ENCODE peak calls at places on chromosome 6, in seven cellular contexts. T is fibroblast of villous mesenchyme, M is GM06990, A is A549, B is left lung, H is right lobe of liver, S is K562. G is an unnamed sample.

GRCh38 chr6:169156108-169156821 is 97.4 kb downstream of the THBS2 start:
- DNase-seq in A (no peak), T (peak), H (no peak), M (no peak), S (peak), B (peak), G (peak)

GRCh38 chr6:149852881-149853280 is 11.3 kb downstream of the LRP11 start:
- DNase-seq in B (no peak), S (no peak), H (no peak), M (no peak), A (no peak), T (no peak), G (no peak)

GRCh38 chr6:115514656-115515055 is 546.0 kb downstream of the FRK start:
- DNase-seq in S (no peak), H (no peak), A (no peak), T (peak), B (no peak), M (no peak), G (peak)

GRCh38 chr6:156599977-156600647 is 177.1 kb upstream of the ARID1B start:
- DNase-seq in T (no peak), H (no peak), S (no peak), M (no peak), B (no peak), A (no peak), G (no peak)

GRCh38 chr6:26251354-26252081 is 113.5 kb upstream of the BTN3A2 start:
- DNase-seq in S (peak), B (peak), A (no peak), H (peak), M (peak), T (peak), G (peak)

GRCh38 chr6:170590725-170591124 is 6.3 kb upstream of the PDCD2 start:
- DNase-seq in A (no peak), S (no peak), B (no peak), T (no peak), M (no peak), H (no peak), G (no peak)

GRCh38 chr6:33690766-33691165 is 20.7 kb downstream of the UQCC2 start:
- DNase-seq in H (no peak), A (no peak), M (no peak), B (peak), T (no peak), S (no peak), G (no peak)

GRCh38 chr6:75934643-75935472 is 137.6 kb downstream of the IMPG1 start:
- DNase-seq in T (peak), H (no peak), B (peak), S (peak), M (peak), A (peak), G (peak)

GRCh38 chr6:33632603-33633039 is 11.5 kb downstream of the ITPR3 start:
- DNase-seq in T (no peak), S (peak), B (no peak), H (no peak), M (peak), A (peak), G (no peak)

GRCh38 chr6:6006428-6007310 is at the start of gene NRN1:
- DNase-seq in M (no peak), B (no peak), S (no peak), H (no peak), A (no peak), T (no peak), G (peak)

GRCh38 chr6:36145495-36145894 is 15.2 kb downstream of the MAPK13 start:
- DNase-seq in A (no peak), M (no peak), T (no peak), S (no peak), B (no peak), H (no peak), G (no peak)

GRCh38 chr6:30378290-30378937 is 33.5 kb downstream of the RPP21 start:
- DNase-seq in A (peak), S (peak), M (no peak), H (no peak), B (no peak), T (peak), G (no peak)

GRCh38 chr6:45590751-45591184 is 213.0 kb upstream of the SUPT3H start:
- DNase-seq in A (no peak), B (no peak), S (no peak), M (no peak), H (no peak), T (peak), G (peak)

GRCh38 chr6:88626460-88626859 is 337.0 kb downstream of the RNGTT start:
- DNase-seq in A (no peak), M (no peak), B (no peak), T (peak), S (no peak), H (no peak), G (peak)

GRCh38 chr6:129929433-129929832 is 68.3 kb upstream of the TMEM244 start:
- DNase-seq in M (no peak), S (no peak), B (no peak), T (peak), H (no peak), A (peak), G (peak)

GRCh38 chr6:28985396-28986164 is 19.5 kb downstream of the ZNF311 start:
- DNase-seq in T (peak), S (no peak), M (no peak), A (peak), H (peak), B (peak), G (peak)

GRCh38 chr6:16227048-16227562 is 11.3 kb upstream of the GMPR start:
- DNase-seq in T (no peak), A (no peak), B (no peak), M (no peak), S (no peak), H (no peak), G (no peak)

GRCh38 chr6:36131517-36132220 is 1.4 kb downstream of the MAPK13 start:
- DNase-seq in H (peak), S (peak), A (no peak), M (peak), T (peak), B (peak), G (peak)

GRCh38 chr6:1659816-1660215 is 50.1 kb downstream of the FOXC1 start:
- DNase-seq in H (no peak), M (no peak), B (no peak), T (no peak), S (no peak), A (no peak), G (no peak)

GRCh38 chr6:75416443-75416842 is 77.2 kb downstream of the FILIP1 start:
- DNase-seq in M (no peak), A (no peak), S (no peak), H (no peak), T (no peak), B (no peak), G (no peak)

GRCh38 chr6:167575201-167575696 is 250.4 kb downstream of the TTLL2 start:
- DNase-seq in S (no peak), H (no peak), A (no peak), B (peak), M (no peak), T (no peak), G (no peak)

GRCh38 chr6:26342106-26342999 is 22.6 kb upstream of the BTN3A2 start:
- DNase-seq in S (no peak), H (no peak), T (no peak), A (peak), B (no peak), M (peak), G (peak)

GRCh38 chr6:35017461-35018183 is 123.5 kb downstream of the TCP11 start:
- DNase-seq in M (no peak), H (no peak), S (no peak), B (peak), T (no peak), A (no peak), G (peak)

GRCh38 chr6:101595276-101595675 is 201.8 kb downstream of the GRIK2 start:
- DNase-seq in S (no peak), B (no peak), T (peak), H (no peak), A (no peak), M (no peak), G (no peak)

GRCh38 chr6:157060440-157060949 is 262.8 kb downstream of the TMEM242 start:
- DNase-seq in A (no peak), B (no peak), H (no peak), S (no peak), T (no peak), M (no peak), G (peak)

GRCh38 chr6:140784573-140784972 is 1348.2 kb upstream of the GJE1 start:
- DNase-seq in M (no peak), H (no peak), S (no peak), T (peak), A (no peak), B (no peak), G (peak)

GRCh38 chr6:7467007-7467897 is 74.2 kb upstream of the DSP start:
- DNase-seq in T (peak), A (peak), M (no peak), H (no peak), S (no peak), B (no peak), G (no peak)
- H3K4me3 ChIP-seq in T (no peak), A (no peak), M (no peak), H (no peak), S (no peak), B (no peak), G (no peak)

GRCh38 chr6:73200247-73200646 is 25.0 kb downstream of the KHDC1L start:
- DNase-seq in S (no peak), H (no peak), M (no peak), B (no peak), T (no peak), A (no peak), G (no peak)
- TF ChIP-seq CTCF in S (no peak), H (no peak), M (no peak), B (no peak), T (no peak), A (no peak), G (no peak)

DNA sequence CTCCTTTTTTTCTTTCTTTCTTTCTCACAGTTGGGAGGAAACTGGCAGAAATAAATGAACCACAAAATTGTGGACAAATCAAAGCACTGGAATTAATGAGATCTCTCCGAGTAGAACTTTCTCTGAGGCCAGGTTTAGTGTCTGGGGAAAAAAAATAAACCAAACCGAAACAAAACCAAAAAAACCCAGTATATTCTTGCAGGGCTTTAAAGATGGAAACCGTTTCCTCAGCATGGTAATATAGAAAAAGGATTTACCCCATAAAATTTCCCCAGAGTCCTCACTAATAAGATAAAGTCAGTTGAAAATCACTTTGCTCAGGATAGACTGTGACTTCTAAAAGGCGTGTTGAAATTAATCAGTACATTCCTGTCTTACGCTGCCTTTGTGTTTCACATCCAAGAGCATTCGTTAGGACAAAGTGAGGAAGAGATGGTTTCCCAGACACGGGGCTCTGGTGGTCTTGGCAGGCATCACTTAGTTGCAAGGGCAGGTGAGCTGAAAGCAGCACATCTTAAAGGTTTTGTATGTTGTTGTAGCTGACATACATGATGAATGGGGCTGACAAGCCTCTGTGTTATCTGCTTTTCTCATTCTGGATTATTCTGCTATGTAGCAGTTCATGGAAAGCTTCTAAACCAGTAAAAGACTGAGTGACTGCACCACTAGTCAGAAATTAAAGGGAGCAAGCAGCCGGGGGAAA is 85.1 kb upstream of the PRL start:
- DNase-seq in A (no peak), B (no peak), M (no peak), T (no peak), H (no peak), S (no peak), G (no peak)
- H3K4me3 ChIP-seq in A (no peak), B (no peak), M (no peak), T (no peak), H (no peak), S (no peak), G (no peak)

DNA sequence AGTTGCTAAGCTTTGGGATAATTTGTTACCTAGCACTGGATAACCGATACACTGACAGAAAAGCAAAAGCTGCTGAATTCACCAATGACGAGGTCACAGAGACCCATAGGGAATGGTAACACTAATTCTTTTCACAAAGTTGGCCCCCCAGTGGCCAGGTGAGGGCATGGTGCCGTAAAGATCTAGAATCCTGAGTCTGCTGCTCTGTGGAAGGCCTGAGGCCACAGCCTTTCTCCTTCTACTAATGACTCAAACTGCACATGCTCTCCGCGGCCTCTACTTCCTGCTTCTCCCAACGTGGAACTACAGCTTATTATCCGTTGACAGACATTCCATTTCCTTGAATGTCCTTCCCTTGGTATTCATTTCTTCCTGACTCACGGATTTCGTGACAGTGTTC is 127.1 kb downstream of the OPRM1 start:
- DNase-seq in S (peak), A (no peak), T (no peak), M (no peak), H (no peak), B (no peak), G (no peak)
- TF ChIP-seq CTCF in S (peak), A (no peak), T (no peak), M (no peak), H (no peak), B (no peak), G (no peak)

GRCh38 chr6:136921936-136922679 is at the start of gene SLC35D3:
- DNase-seq in B (peak), H (peak), T (peak), S (no peak), A (peak), M (peak), G (no peak)
- H3K4me3 ChIP-seq in B (peak), H (peak), T (peak), S (peak), A (peak), M (peak), G (peak)

DNA sequence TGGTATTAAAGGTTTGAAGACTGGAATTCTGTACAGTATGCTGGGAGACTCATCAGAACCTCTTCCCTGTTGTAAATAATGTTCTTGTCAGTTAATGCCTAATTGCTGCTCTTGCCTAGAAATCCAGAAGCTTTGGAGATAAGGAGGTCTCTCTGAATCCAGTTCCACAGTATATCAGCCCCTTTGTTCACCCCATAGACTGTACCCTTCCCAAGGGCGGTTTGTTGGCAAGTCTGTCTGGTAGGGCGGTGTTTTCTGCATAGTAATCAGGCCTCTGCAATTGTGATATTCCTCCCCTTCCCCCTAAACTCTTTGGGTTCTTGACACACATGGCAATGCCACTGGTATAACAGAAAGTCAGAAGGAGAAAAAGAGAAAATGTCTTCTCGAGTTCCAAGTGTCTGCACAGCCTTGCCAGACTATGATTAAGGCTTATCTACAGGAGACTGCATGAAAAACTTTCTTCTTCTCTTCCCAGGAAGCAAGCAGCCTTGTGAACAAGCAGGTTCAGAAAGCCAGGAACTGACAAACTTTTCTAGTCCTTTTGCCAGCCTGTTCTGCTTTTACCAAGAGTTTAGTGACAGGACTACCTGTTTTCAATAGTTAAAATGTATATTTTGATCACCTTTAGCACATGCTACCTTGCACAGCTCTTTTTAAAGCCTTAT is 45.5 kb downstream of the FOXO3 start:
- DNase-seq in M (no peak), H (no peak), S (no peak), T (no peak), B (no peak), A (no peak), G (no peak)
- TF ChIP-seq CTCF in M (no peak), H (no peak), S (no peak), T (no peak), B (no peak), A (no peak), G (no peak)

DNA sequence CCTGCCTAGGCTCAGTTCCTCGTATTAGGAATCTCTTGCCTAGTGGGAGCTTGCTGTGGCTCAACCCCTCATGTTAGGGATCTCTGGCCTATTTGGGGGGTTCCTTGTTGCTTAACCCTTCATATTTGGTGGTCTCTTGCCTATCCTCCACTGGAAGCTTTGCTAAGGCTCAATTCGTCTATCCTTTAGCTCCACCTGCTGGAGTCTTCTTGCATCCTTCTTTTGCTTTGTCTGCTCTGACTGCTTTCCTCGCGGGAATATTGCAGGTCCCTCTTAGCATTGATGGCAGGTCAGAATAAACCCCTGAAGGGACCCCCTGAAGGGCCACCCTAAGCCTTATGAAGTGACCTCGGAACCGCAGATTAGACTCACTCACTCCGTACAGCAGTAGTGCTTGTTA is 203.0 kb upstream of the TBX18 start:
- DNase-seq in H (no peak), B (no peak), S (peak), M (no peak), A (peak), T (peak), G (peak)
- H3K4me3 ChIP-seq in H (no peak), B (no peak), S (no peak), M (no peak), A (no peak), T (no peak), G (no peak)

GRCh38 chr6:159169193-159169555 is at the start of gene FNDC1:
- DNase-seq in S (peak), B (peak), H (peak), A (peak), T (no peak), M (peak), G (peak)
- TF ChIP-seq CTCF in S (no peak), B (peak), H (peak), A (peak), T (no peak), M (no peak), G (no peak)

GRCh38 chr6:55578537-55579363 is at the start of gene HMGCLL1:
- DNase-seq in B (peak), A (peak), M (peak), H (no peak), T (no peak), S (no peak), G (no peak)
- H3K4me3 ChIP-seq in B (peak), A (peak), M (no peak), H (peak), T (peak), S (no peak), G (no peak)

GRCh38 chr6:68653074-68653705 is 18.1 kb downstream of the ADGRB3 start:
- DNase-seq in S (peak), B (no peak), A (no peak), M (no peak), H (no peak), T (no peak), G (no peak)

GRCh38 chr6:68651018-68651985 is 16.2 kb downstream of the ADGRB3 start:
- DNase-seq in H (no peak), S (no peak), A (no peak), M (no peak), T (peak), B (no peak), G (peak)

GRCh38 chr6:68653706-68654089 is 18.6 kb downstream of the ADGRB3 start:
- DNase-seq in M (no peak), S (no peak), B (no peak), A (no peak), H (no peak), T (no peak), G (no peak)

GRCh38 chr6:68650142-68650541 is 15.1 kb downstream of the ADGRB3 start:
- DNase-seq in A (no peak), M (no peak), S (no peak), B (no peak), H (no peak), T (no peak), G (no peak)

GRCh38 chr6:68652117-68652536 is 17.0 kb downstream of the ADGRB3 start:
- DNase-seq in T (no peak), A (no peak), S (peak), B (no peak), H (no peak), M (no peak), G (no peak)
- TF ChIP-seq CTCF in T (no peak), A (no peak), S (peak), B (no peak), H (no peak), M (no peak), G (no peak)

G was measured in AG10803.